ENCODE peak calls at places on chromosomes 16 and 17, in seven cellular contexts. O is hypothalamus; P is naive thymus-derived CD4-positive, alpha-beta T cell; K is psoas muscle; H is right atrium auricular region; S is caudate nucleus; W is fibroblast of the aortic adventitia. E is an unnamed sample.

GRCh38 chr17:4176803-4177472 is 33.9 kb downstream of the CYB5D2 start:
- DNase-seq in H (no peak), K (no peak), S (no peak), W (no peak), O (no peak), P (no peak), E (no peak)

GRCh38 chr16:71461686-71462648 is at the start of gene ZNF23:
- DNase-seq in P (peak), K (peak), S (peak), H (peak), W (peak), O (peak), E (peak)

GRCh38 chr16:69563605-69564580 is 1.9 kb upstream of the NFAT5 start:
- DNase-seq in P (peak), W (peak), O (no peak), K (no peak), H (no peak), S (no peak), E (no peak)

GRCh38 chr16:55499951-55500350 is 8.9 kb upstream of the LPCAT2 start:
- DNase-seq in P (peak), O (no peak), H (peak), W (peak), S (no peak), K (no peak), E (peak)

GRCh38 chr17:58595194-58595792 is 80.9 kb upstream of the MTMR4 start:
- DNase-seq in K (no peak), W (no peak), H (no peak), S (no peak), O (no peak), P (no peak), E (no peak)

GRCh38 chr17:7393613-7394451 is 493 bp downstream of the PLSCR3 start:
- DNase-seq in S (no peak), W (no peak), H (no peak), P (peak), K (peak), O (no peak), E (no peak)

GRCh38 chr17:77957215-77957868 is 1.2 kb upstream of the TNRC6C start:
- DNase-seq in K (no peak), O (no peak), H (no peak), S (no peak), W (peak), P (peak), E (peak)

GRCh38 chr16:11621920-11622651 is 35.4 kb upstream of the LITAF start:
- DNase-seq in W (peak), S (no peak), H (no peak), P (peak), O (no peak), K (no peak), E (peak)

GRCh38 chr17:69702078-69702477 is 287.6 kb downstream of the MAP2K6 start:
- DNase-seq in O (no peak), W (no peak), P (no peak), S (no peak), K (no peak), H (no peak), E (no peak)

GRCh38 chr17:2025220-2025621 is at the start of gene RTN4RL1:
- DNase-seq in O (peak), P (peak), K (peak), W (peak), S (peak), H (peak), E (no peak)

E was measured in osteocyte.